ENCODE peak calls at places on chromosomes 2 and 18, in four cellular contexts. H is effector CD4-positive, alpha-beta T cell; R is fibroblast of mammary gland; P is T-helper 2 cell. E is an unnamed sample.

GRCh38 chr2:187917535-187917934 is 363.3 kb upstream of the TFPI start:
- DNase-seq in H (no peak), R (peak), P (no peak), E (peak)

GRCh38 chr2:35298493-35298892 is 1057.1 kb upstream of the CRIM1 start:
- DNase-seq in H (no peak), R (no peak), P (no peak), E (peak)

GRCh38 chr2:201978988-201979387 is 54.7 kb upstream of the FZD7 start:
- DNase-seq in H (no peak), R (no peak), P (no peak), E (no peak)

GRCh38 chr2:39618736-39619135 is 47.0 kb upstream of the TMEM178A start:
- DNase-seq in H (no peak), R (no peak), P (no peak), E (no peak)

GRCh38 chr2:132980304-132980703 is 310.3 kb upstream of the LYPD1 start:
- DNase-seq in H (no peak), R (no peak), P (no peak), E (no peak)

GRCh38 chr2:128468186-128468585 is 149.5 kb upstream of the HS6ST1 start:
- DNase-seq in H (no peak), R (no peak), P (no peak), E (no peak)

GRCh38 chr2:240742602-240743095 is 51.0 kb downstream of the AQP12A start:
- DNase-seq in H (no peak), R (no peak), P (no peak), E (no peak)

GRCh38 chr18:10973579-10974260 is 175.6 kb downstream of the PIEZO2 start:
- DNase-seq in H (no peak), R (peak), P (no peak), E (peak)

GRCh38 chr2:128684523-128684922 is 365.9 kb upstream of the HS6ST1 start:
- DNase-seq in H (no peak), R (no peak), P (no peak), E (no peak)

GRCh38 chr18:63342206-63342605 is 22.6 kb upstream of the BCL2 start:
- DNase-seq in H (no peak), R (peak), P (no peak), E (peak)

GRCh38 chr2:217795706-217796465 is 206.9 kb downstream of the TNS1 start:
- DNase-seq in H (no peak), R (no peak), P (no peak), E (no peak)

GRCh38 chr2:1415501-1415900 is 2.2 kb downstream of the TPO start:
- DNase-seq in H (no peak), R (no peak), P (no peak), E (no peak)

GRCh38 chr2:164705412-164706167 is 84.3 kb upstream of the GRB14 start:
- DNase-seq in H (no peak), R (no peak), P (no peak), E (no peak)

GRCh38 chr2:222582931-222583330 is 73.0 kb downstream of the FARSB start:
- DNase-seq in H (no peak), R (peak), P (no peak), E (peak)

GRCh38 chr2:69375494-69376353 is 11.3 kb downstream of the GFPT1 start:
- DNase-seq in H (no peak), R (peak), P (peak), E (peak)

GRCh38 chr18:76771132-76771824 is 51.1 kb upstream of the ZNF236 start:
- DNase-seq in H (no peak), R (no peak), P (no peak), E (no peak)

GRCh38 chr18:55588001-55588875 is at the start of gene TCF4:
- DNase-seq in H (no peak), R (peak), P (peak), E (peak)

GRCh38 chr2:38533180-38533579 is 69.5 kb downstream of the HNRNPLL start:
- DNase-seq in H (no peak), R (no peak), P (no peak), E (no peak)

GRCh38 chr18:59455728-59456276 is 96.7 kb upstream of the LMAN1 start:
- DNase-seq in H (no peak), R (no peak), P (no peak), E (no peak)

GRCh38 chr2:3319134-3319533 is 58.5 kb downstream of the EIPR1 start:
- DNase-seq in H (no peak), R (no peak), P (no peak), E (no peak)

GRCh38 chr2:101106453-101107181 is 44.6 kb downstream of the TBC1D8 start:
- DNase-seq in H (no peak), R (no peak), P (no peak), E (no peak)

GRCh38 chr2:200746301-200746700 is 65.4 kb upstream of the BZW1 start:
- DNase-seq in H (no peak), R (no peak), P (no peak), E (no peak)

GRCh38 chr2:229087843-229088520 is 183.1 kb downstream of the PID1 start:
- DNase-seq in H (no peak), R (no peak), P (no peak), E (no peak)

GRCh38 chr2:240983361-240983995 is 14.9 kb upstream of the SNED1 start:
- DNase-seq in H (no peak), R (no peak), P (no peak), E (peak)

GRCh38 chr2:54773838-54774237 is 50.4 kb downstream of the EML6 start:
- DNase-seq in H (no peak), R (peak), P (no peak), E (peak)

GRCh38 chr2:37454851-37455762 is 110.7 kb downstream of the QPCT start:
- DNase-seq in H (no peak), R (peak), P (no peak), E (peak)